ENCODE peak calls at places on chromosomes 4 and X, in eight cellular contexts. O is activated CD4-positive, alpha-beta T cell treated with anti-CD3 and anti-CD28 coated beads, Interleukin-2, amount 10 ng/mL, durations not matched to agents 7 days and 5 days; V is NCI-H1092 treated with DMSO at 0.1 percent for 48 hours; Q is colonic mucosa; M is activated T-helper 1 cell treated with anti-CD3 and anti-CD28 coated beads, Interleukin-12 subunit alpha, Interleukin-12 subunit beta, Interleukin-2, Interleukin-4 antibody, amounts not matched to agents 30 ng/mL and 10 ng/mL and 1 ng/mL, durations not matched to agents 14 hours and 24 hours and 36 hours; D is posterior cingulate gyrus; F is NCI-H2029 treated with DMSO at 0.1 percent for 48 hours; I is epithelial cell of prostate. J is an unnamed sample.

GRCh38 chrX:10725071-10725470 is 104.7 kb upstream of the MID1 start:
- DNase-seq in O (no peak), V (no peak), Q (no peak), M (no peak), D (no peak), F (no peak), I (no peak), J (no peak)

GRCh38 chr4:39730067-39730466 is 32.1 kb downstream of the UBE2K start:
- DNase-seq in O (no peak), V (no peak), Q (no peak), M (no peak), D (no peak), F (no peak), I (no peak), J (no peak)

GRCh38 chr4:40325406-40326019 is 9.6 kb upstream of the CHRNA9 start:
- DNase-seq in O (peak; percentile 80), V (peak; percentile 77), Q (peak; percentile 50), M (peak; percentile 54), D (no peak), F (peak; percentile 52), I (no peak), J (peak; percentile 43)

GRCh38 chr4:126221717-126222116 is 907.0 kb downstream of the FAT4 start:
- DNase-seq in O (no peak), V (no peak), Q (no peak), M (no peak), D (no peak), F (no peak), I (no peak), J (no peak)

GRCh38 chr4:5980436-5981155 is 37.6 kb downstream of the C4orf50 start:
- DNase-seq in O (no peak), V (peak; percentile 24), Q (no peak), M (no peak), D (no peak), F (no peak), I (no peak), J (no peak)

GRCh38 chrX:31656013-31656412 is 584.2 kb upstream of the FTHL17 start:
- DNase-seq in O (no peak), V (no peak), Q (no peak), M (no peak), D (no peak), F (no peak), I (no peak), J (no peak)

GRCh38 chr4:36332023-36332781 is 50.8 kb downstream of the DTHD1 start:
- DNase-seq in O (no peak), V (no peak), Q (no peak), M (no peak), D (no peak), F (no peak), I (no peak), J (no peak)

GRCh38 chr4:26909369-26909768 is 48.7 kb downstream of the STIM2 start:
- DNase-seq in O (no peak), V (no peak), Q (no peak), M (no peak), D (no peak), F (no peak), I (no peak), J (no peak)

GRCh38 chrX:38347136-38347535 is 5.3 kb upstream of the OTC start:
- DNase-seq in O (no peak), V (no peak), Q (no peak), M (no peak), D (no peak), F (no peak), I (peak; percentile 29), J (no peak)